ENCODE peak calls at places on chromosomes 7 and 10, in eight cellular contexts. A is thoracic aorta; B is neural progenitor cell; O is COLO829; X is WTC11; H is activated T-helper 1 cell treated with anti-CD3 and anti-CD28 coated beads, Interleukin-2, amount 50 U/mL, for 16 hours; C is germinal center; Q is dorsolateral prefrontal cortex. Z is an unnamed sample.

GRCh38 chr10:31133628-31134302 is 102.1 kb upstream of the ZNF438 start:
- DNase-seq in H (peak), X (peak), A (peak), B (peak), C (peak), O (no peak), Q (peak), Z (peak)

GRCh38 chr10:70729763-70730357 is 55.3 kb downstream of the TBATA start:
- DNase-seq in C (no peak), X (no peak), O (no peak), H (no peak), Q (no peak), B (no peak), A (no peak), Z (no peak)

GRCh38 chr10:102261842-102262241 is 16.5 kb downstream of the GBF1 start:
- DNase-seq in Q (no peak), A (no peak), C (no peak), H (no peak), B (no peak), X (no peak), O (no peak), Z (no peak)

GRCh38 chr10:114259825-114260224 is 20.8 kb downstream of the VWA2 start:
- DNase-seq in O (no peak), H (no peak), B (no peak), C (no peak), A (no peak), X (no peak), Q (no peak), Z (no peak)

GRCh38 chr7:33157781-33158180 is 28.4 kb downstream of the BBS9 start:
- DNase-seq in H (no peak), A (no peak), O (no peak), X (no peak), B (no peak), Q (no peak), C (no peak), Z (no peak)

GRCh38 chr10:79239275-79239779 is 107.9 kb upstream of the PPIF start:
- DNase-seq in B (peak), H (no peak), Q (peak), A (no peak), O (peak), X (no peak), C (no peak), Z (no peak)

GRCh38 chr10:33638401-33638800 is 303.9 kb upstream of the NRP1 start:
- DNase-seq in X (no peak), B (no peak), Q (no peak), O (no peak), C (no peak), A (no peak), H (no peak), Z (no peak)

GRCh38 chr7:159095979-159096411 is 48.7 kb downstream of the VIPR2 start:
- DNase-seq in B (no peak), O (no peak), A (no peak), X (no peak), Q (no peak), H (no peak), C (no peak), Z (no peak)

GRCh38 chr7:22373911-22374310 is 17.0 kb upstream of the RAPGEF5 start:
- DNase-seq in H (no peak), X (no peak), A (no peak), B (no peak), Q (no peak), O (no peak), C (no peak), Z (no peak)

GRCh38 chr7:128841961-128842673 is 11.9 kb downstream of the FLNC start:
- DNase-seq in B (peak), Q (peak), X (peak), O (peak), C (peak), H (peak), A (no peak), Z (peak)

GRCh38 chr10:102198027-102198426 is 28.1 kb upstream of the ELOVL3 start:
- DNase-seq in B (no peak), X (no peak), Q (no peak), A (no peak), H (no peak), O (no peak), C (no peak), Z (no peak)

GRCh38 chr10:128739937-128740336 is 613.7 kb upstream of the MKI67 start:
- DNase-seq in X (peak), C (no peak), B (no peak), O (no peak), H (no peak), Q (no peak), A (no peak), Z (no peak)

GRCh38 chr10:90905925-90906324 is 15.0 kb downstream of the ANKRD1 start:
- DNase-seq in A (no peak), Q (no peak), B (no peak), H (no peak), X (no peak), O (no peak), C (no peak), Z (no peak)

GRCh38 chr7:8068892-8069686 is 100.5 kb downstream of the GLCCI1 start:
- DNase-seq in H (no peak), X (peak), B (no peak), Q (peak), A (no peak), C (no peak), O (no peak), Z (no peak)

GRCh38 chr7:120056227-120056626 is 216.7 kb upstream of the KCND2 start:
- DNase-seq in A (no peak), H (no peak), X (no peak), B (no peak), Q (no peak), C (no peak), O (no peak), Z (no peak)

GRCh38 chr10:43396928-43397624 is 11.9 kb downstream of the HNRNPF start:
- DNase-seq in Q (peak), O (peak), H (peak), B (peak), X (peak), C (peak), A (peak), Z (peak)

GRCh38 chr7:102258749-102259107 is 27.9 kb upstream of the SH2B2 start:
- DNase-seq in Q (peak), B (no peak), O (no peak), A (no peak), H (no peak), X (no peak), C (no peak), Z (no peak)

GRCh38 chr10:86360657-86361056 is 5.9 kb downstream of the GRID1 start:
- DNase-seq in A (no peak), H (no peak), O (no peak), Q (peak), C (no peak), B (no peak), X (no peak), Z (no peak)

GRCh38 chr7:69635572-69636190 is 37.4 kb downstream of the AUTS2 start:
- DNase-seq in O (no peak), C (no peak), Q (no peak), B (no peak), X (no peak), H (no peak), A (no peak), Z (no peak)

GRCh38 chr10:132202070-132202970 is 15.6 kb downstream of the DPYSL4 start:
- DNase-seq in A (no peak), B (no peak), C (no peak), X (no peak), H (no peak), Q (no peak), O (no peak), Z (no peak)

GRCh38 chr10:110711382-110711781 is 67.2 kb downstream of the RBM20 start:
- DNase-seq in C (no peak), A (no peak), O (no peak), B (no peak), Q (no peak), X (no peak), H (no peak), Z (no peak)

GRCh38 chr7:157516911-157517781 is 180.3 kb downstream of the DNAJB6 start:
- DNase-seq in H (no peak), Q (no peak), B (no peak), A (no peak), X (no peak), O (no peak), C (no peak), Z (no peak)

GRCh38 chr7:64853679-64854078 is 49.4 kb upstream of the ZNF273 start:
- DNase-seq in A (no peak), B (no peak), H (no peak), X (no peak), Q (no peak), O (no peak), C (no peak), Z (no peak)

GRCh38 chr10:129231821-129232220 is 235.2 kb upstream of the MGMT start:
- DNase-seq in Q (no peak), H (no peak), O (no peak), B (no peak), A (no peak), C (no peak), X (no peak), Z (no peak)

GRCh38 chr10:114471906-114472873 is 67.9 kb upstream of the AFAP1L2 start:
- DNase-seq in O (no peak), C (no peak), A (no peak), X (no peak), Q (no peak), H (no peak), B (no peak), Z (no peak)

Z was measured in NAMALWA.